ENCODE peak calls at places on chromosomes 7 and 10, in ten cellular contexts. N is choroid plexus epithelial cell, S is kidney, P is aorta, H is PC-3, Q is uterus, E is fibroblast of villous mesenchyme, K is IMR-90, M is AG10803, L is mesendoderm. T is an unnamed sample.

GRCh38 chr7:98869374-98870070 is at the start of gene TMEM130:
- DNase-seq in Q (no peak), E (no peak), M (no peak), L (no peak), N (peak), H (no peak), P (no peak), K (no peak), S (peak), T (no peak)

GRCh38 chr10:131270461-131271190 is 40.9 kb downstream of the TCERG1L start:
- DNase-seq in M (no peak), H (no peak), S (no peak), K (no peak), E (no peak), Q (no peak), N (no peak), P (no peak), L (no peak), T (no peak)

GRCh38 chr7:100472854-100473499 is 6.0 kb downstream of the TSC22D4 start:
- DNase-seq in H (no peak), K (peak), L (no peak), P (peak), Q (peak), N (peak), M (peak), E (peak), S (peak), T (peak)

GRCh38 chr7:91289633-91290260 is 25.5 kb downstream of the FZD1 start:
- DNase-seq in E (no peak), S (no peak), M (no peak), P (no peak), L (no peak), N (no peak), H (no peak), Q (no peak), K (no peak), T (no peak)

GRCh38 chr10:119207713-119208552 is 562 bp downstream of the GRK5 start:
- DNase-seq in N (peak), M (peak), L (no peak), H (peak), S (peak), Q (peak), P (peak), K (peak), E (peak), T (peak)

GRCh38 chr7:128446306-128446705 is 9.4 kb upstream of the HILPDA start:
- DNase-seq in M (no peak), P (no peak), N (no peak), H (no peak), Q (no peak), E (no peak), K (no peak), S (no peak), L (no peak), T (no peak)

GRCh38 chr7:43217055-43217454 is 104.6 kb downstream of the HECW1 start:
- DNase-seq in N (no peak), Q (no peak), K (no peak), S (no peak), H (no peak), E (no peak), M (no peak), P (no peak), L (no peak), T (no peak)

GRCh38 chr10:132388901-132389630 is 7.9 kb upstream of the PWWP2B start:
- DNase-seq in K (no peak), M (no peak), L (no peak), P (peak), Q (peak), S (peak), H (no peak), E (no peak), N (no peak), T (no peak)

GRCh38 chr7:129784437-129784782 is 168.3 kb downstream of the UBE2H start:
- DNase-seq in K (no peak), E (no peak), N (no peak), M (no peak), S (no peak), Q (no peak), L (no peak), P (no peak), H (no peak), T (no peak)

GRCh38 chr7:46881507-46882127 is 700.3 kb downstream of the TNS3 start:
- DNase-seq in E (no peak), K (no peak), L (peak), S (no peak), Q (no peak), H (peak), M (no peak), N (peak), P (no peak), T (peak)

GRCh38 chr10:84548869-84549268 is 220.5 kb downstream of the CCSER2 start:
- DNase-seq in S (no peak), P (no peak), L (peak), E (no peak), M (no peak), H (no peak), N (peak), Q (no peak), K (no peak), T (peak)

GRCh38 chr7:29843738-29844137 is 37.4 kb downstream of the WIPF3 start:
- DNase-seq in P (no peak), Q (no peak), K (no peak), M (no peak), S (no peak), L (no peak), E (no peak), N (no peak), H (no peak), T (no peak)

GRCh38 chr10:133357293-133358151 is at the start of gene FUOM:
- DNase-seq in S (no peak), M (peak), N (peak), P (peak), K (peak), H (peak), L (peak), E (peak), Q (peak), T (peak)

GRCh38 chr10:62806246-62806645 is 1.7 kb downstream of the ADO start:
- DNase-seq in K (peak), L (no peak), N (no peak), S (no peak), P (no peak), H (peak), Q (no peak), E (no peak), M (peak), T (no peak)

GRCh38 chr7:30986738-30987137 is 23.0 kb downstream of the GHRHR start:
- DNase-seq in Q (no peak), S (no peak), M (no peak), L (no peak), E (no peak), P (no peak), K (no peak), N (no peak), H (no peak), T (no peak)

DNA sequence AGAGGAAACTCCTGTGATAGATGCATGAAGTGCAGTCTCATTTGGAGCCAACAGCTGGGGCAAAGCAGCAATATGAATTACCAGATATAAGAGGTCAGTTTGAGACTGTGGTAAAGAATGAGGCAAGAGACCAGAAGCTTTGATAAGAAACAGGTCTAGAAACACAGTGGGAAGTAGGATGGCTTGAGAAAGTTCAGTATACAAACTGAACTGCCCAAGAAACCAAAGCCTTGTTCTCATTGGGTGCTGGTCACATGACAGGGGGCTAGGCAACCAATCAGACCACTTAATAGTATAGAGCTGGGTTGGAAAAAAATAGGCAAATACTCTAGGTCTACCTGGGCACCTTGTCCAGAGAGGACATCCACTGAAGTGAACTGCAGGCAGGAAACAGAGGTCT is 46.2 kb upstream of the PLCE1 start:
- DNase-seq in L (no peak), K (peak), M (no peak), Q (no peak), H (no peak), E (peak), N (peak), P (no peak), S (no peak), T (peak)
- H3K4me3 ChIP-seq in L (no peak), K (no peak), M (no peak), Q (no peak), H (no peak), E (no peak), N (no peak), P (no peak), S (no peak), T (no peak)

GRCh38 chr7:82274681-82275080 is 168.9 kb downstream of the CACNA2D1 start:
- DNase-seq in L (no peak), S (no peak), N (no peak), P (no peak), Q (no peak), E (no peak), H (no peak), M (no peak), K (no peak), T (no peak)
- H3K4me3 ChIP-seq in L (no peak), S (no peak), N (no peak), P (no peak), Q (no peak), E (no peak), H (no peak), M (no peak), K (no peak), T (no peak)

GRCh38 chr7:73622909-73623797 is 1.2 kb downstream of the MLXIPL start:
- DNase-seq in K (no peak), Q (no peak), H (no peak), E (no peak), M (peak), N (no peak), S (no peak), P (no peak), L (peak), T (peak)
- H3K4me3 ChIP-seq in K (no peak), Q (no peak), H (peak), E (no peak), M (no peak), N (no peak), S (peak), P (no peak), L (no peak), T (no peak)

GRCh38 chr7:27174077-27175004 is at the start of gene HOXA10:
- DNase-seq in K (no peak), M (peak), N (no peak), S (peak), H (peak), L (no peak), Q (peak), P (peak), E (peak), T (no peak)

GRCh38 chr7:27175005-27175625 is 995 bp upstream of the HOXA10 start:
- DNase-seq in N (no peak), M (no peak), S (peak), Q (peak), K (no peak), P (peak), H (peak), L (peak), E (peak), T (no peak)

GRCh38 chr7:27176343-27176731 is 2.2 kb upstream of the HOXA10 start:
- DNase-seq in K (no peak), L (no peak), S (peak), N (no peak), Q (peak), P (no peak), M (no peak), E (no peak), H (no peak), T (no peak)

GRCh38 chr7:27176962-27177794 is 3.1 kb upstream of the HOXA10 start:
- DNase-seq in Q (peak), P (no peak), E (peak), K (no peak), M (no peak), L (no peak), N (no peak), H (no peak), S (peak), T (no peak)

DNA sequence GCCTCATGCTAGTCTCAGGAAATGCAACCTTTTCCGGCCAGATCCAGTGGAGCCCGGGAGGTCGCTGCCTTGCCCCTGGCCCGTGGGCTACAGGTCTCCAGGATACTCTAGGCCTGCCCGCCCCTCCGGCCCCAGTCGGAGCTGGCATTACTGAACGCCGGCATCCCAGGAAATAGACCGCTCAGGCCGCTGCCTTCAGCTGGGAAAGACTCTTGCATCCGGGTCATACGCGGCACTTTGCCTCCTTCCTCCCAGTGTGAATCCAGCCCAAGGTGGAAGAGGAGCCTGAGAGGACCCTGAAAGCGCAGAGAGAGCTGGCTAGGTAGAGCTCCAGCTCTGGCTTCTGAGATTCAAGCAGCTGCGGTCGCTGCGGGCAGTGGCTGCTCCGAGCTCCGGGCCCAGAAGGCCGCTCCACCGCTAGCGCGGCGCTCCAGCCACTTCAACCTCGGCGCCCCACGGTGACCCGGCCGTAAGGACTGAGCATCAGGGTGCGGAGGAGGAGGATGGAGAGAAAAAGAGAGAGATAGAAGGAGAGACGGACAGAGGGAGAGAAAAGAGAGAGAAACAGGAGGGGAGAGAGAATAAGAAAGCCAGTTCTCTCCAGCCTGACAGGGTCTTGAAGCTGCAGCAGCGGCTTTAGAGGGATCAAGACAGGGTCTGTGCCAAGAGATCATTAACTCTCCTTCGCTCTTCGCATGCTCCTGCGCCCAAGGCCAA is 1.7 kb upstream of the HOXA10 start:
- DNase-seq in N (no peak), L (no peak), P (peak), E (peak), M (no peak), Q (peak), S (peak), H (no peak), K (no peak), T (no peak)
- H3K4me3 ChIP-seq in N (no peak), L (no peak), P (no peak), E (peak), M (peak), Q (peak), S (peak), H (peak), K (no peak), T (no peak)

GRCh38 chr10:103847909-103848468 is 7.4 kb downstream of the SH3PXD2A start:
- DNase-seq in E (no peak), P (no peak), S (no peak), K (no peak), H (no peak), Q (no peak), M (no peak), N (no peak), L (peak), T (no peak)

GRCh38 chr10:103851261-103851660 is 4.1 kb downstream of the SH3PXD2A start:
- DNase-seq in N (no peak), M (no peak), H (no peak), S (no peak), Q (no peak), L (no peak), P (no peak), E (no peak), K (no peak), T (no peak)

GRCh38 chr10:103849212-103849877 is 6.0 kb downstream of the SH3PXD2A start:
- DNase-seq in Q (no peak), N (no peak), H (no peak), M (no peak), K (no peak), L (no peak), S (no peak), E (no peak), P (no peak), T (no peak)

GRCh38 chr10:103850572-103850895 is 4.8 kb downstream of the SH3PXD2A start:
- DNase-seq in L (no peak), N (no peak), K (no peak), H (no peak), P (no peak), Q (no peak), E (no peak), S (no peak), M (no peak), T (no peak)

DNA sequence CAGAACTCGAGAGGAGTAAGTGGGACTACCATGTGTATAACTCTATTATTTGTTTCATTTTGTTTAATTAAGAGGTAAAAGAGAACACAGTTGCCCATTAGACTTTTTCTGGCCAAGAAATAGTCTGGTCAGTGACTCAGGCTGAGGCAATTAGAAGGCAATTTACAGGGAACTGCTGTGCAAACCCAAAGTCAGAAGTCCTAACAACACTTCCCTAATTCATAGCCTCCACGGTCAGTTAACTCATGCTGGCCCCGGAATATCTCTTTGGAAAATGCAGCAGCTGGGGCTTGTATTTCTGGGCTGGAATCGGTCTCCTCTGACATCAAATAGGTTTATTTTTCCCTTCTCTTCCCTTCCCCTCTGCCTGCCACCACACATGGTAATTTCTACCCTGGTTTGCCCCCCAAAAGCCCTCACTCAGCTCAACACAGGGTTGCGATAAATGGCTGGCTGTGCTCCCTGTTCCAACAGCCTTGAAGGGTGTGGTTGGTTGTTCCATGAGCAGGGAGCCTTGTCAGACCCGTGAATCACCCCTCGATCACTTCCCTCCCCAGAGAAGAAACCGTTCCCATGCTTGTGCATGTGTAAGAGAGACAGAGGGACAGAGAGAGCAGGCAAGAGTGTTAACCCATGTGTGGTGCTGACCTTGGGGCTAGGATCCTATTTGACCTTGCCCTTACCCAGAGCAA is 5.3 kb downstream of the SH3PXD2A start:
- DNase-seq in K (peak), S (no peak), N (peak), L (no peak), Q (no peak), E (peak), M (peak), H (peak), P (peak), T (peak)
- H3K4me3 ChIP-seq in K (peak), S (no peak), N (no peak), L (no peak), Q (no peak), E (no peak), M (peak), H (peak), P (no peak), T (peak)

GRCh38 chr10:30704016-30704600 is 74.6 kb upstream of the LYZL2 start:
- DNase-seq in Q (no peak), N (no peak), P (no peak), E (no peak), K (no peak), H (no peak), S (no peak), M (no peak), L (no peak), T (no peak)
- H3K4me3 ChIP-seq in Q (no peak), N (no peak), P (no peak), E (no peak), K (no peak), H (no peak), S (no peak), M (no peak), L (no peak), T (no peak)